ENCODE peak calls at places on chromosomes 13 and 19, in four cellular contexts. E is transverse colon, Q is lower leg skin, A is fibroblast of lung. U is an unnamed sample.

GRCh38 chr13:105414639-105415038 is 1120.8 kb downstream of the EFNB2 start:
- DNase-seq in E (no peak), Q (no peak), A (no peak), U (no peak)

GRCh38 chr19:38062959-38063786 is 156.2 kb downstream of the SIPA1L3 start:
- DNase-seq in Q (no peak), A (peak), E (no peak), U (no peak)

GRCh38 chr19:43786665-43787064 is 5.9 kb upstream of the KCNN4 start:
- DNase-seq in Q (no peak), A (no peak), E (no peak), U (no peak)

GRCh38 chr19:42132030-42132628 is at the start of gene POU2F2:
- DNase-seq in Q (no peak), E (peak), A (no peak), U (peak)

GRCh38 chr13:83515267-83515666 is 367.0 kb downstream of the SLITRK1 start:
- DNase-seq in E (no peak), A (peak), Q (no peak), U (no peak)

GRCh38 chr13:74866151-74866550 is 615.8 kb downstream of the TBC1D4 start:
- DNase-seq in A (no peak), E (no peak), Q (no peak), U (no peak)

GRCh38 chr19:54893406-54893805 is 12.5 kb upstream of the NCR1 start:
- DNase-seq in Q (no peak), E (no peak), A (no peak), U (no peak)

GRCh38 chr19:4086336-4086953 is 19.7 kb upstream of the ZBTB7A start:
- DNase-seq in A (no peak), Q (no peak), E (peak), U (no peak)

GRCh38 chr13:19058566-19058965 is 123.1 kb downstream of the TUBA3C start:
- DNase-seq in E (no peak), A (no peak), Q (no peak), U (no peak)

GRCh38 chr13:31044658-31045620 is 112.5 kb downstream of the TEX26 start:
- DNase-seq in E (no peak), Q (no peak), A (no peak), U (no peak)
- TF ChIP-seq CTCF in E (no peak), Q (no peak), A (no peak), U (peak)

DNA sequence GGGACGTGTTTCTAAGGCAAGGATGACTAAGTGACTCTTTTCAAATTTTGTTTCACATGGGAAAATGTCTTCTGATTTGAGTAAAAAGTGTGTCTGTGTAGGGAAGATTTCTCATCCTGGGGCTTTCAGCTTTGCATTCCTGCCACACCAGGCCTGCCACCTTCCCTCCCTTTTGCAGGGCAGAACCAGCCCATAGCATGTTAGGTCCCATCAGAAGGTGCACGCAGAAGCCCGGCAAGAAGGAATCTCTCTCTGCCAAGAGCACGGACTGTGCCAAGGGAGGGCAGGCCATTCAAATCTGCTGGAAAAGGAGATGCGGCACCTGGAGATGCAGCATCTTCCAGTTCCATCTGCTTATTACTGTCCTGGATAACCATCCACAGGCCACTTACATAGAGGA is 212.0 kb downstream of the SLC7A1 start:
- DNase-seq in A (no peak), E (no peak), Q (no peak), U (no peak)
- TF ChIP-seq CTCF in A (no peak), E (no peak), Q (no peak), U (no peak)

DNA sequence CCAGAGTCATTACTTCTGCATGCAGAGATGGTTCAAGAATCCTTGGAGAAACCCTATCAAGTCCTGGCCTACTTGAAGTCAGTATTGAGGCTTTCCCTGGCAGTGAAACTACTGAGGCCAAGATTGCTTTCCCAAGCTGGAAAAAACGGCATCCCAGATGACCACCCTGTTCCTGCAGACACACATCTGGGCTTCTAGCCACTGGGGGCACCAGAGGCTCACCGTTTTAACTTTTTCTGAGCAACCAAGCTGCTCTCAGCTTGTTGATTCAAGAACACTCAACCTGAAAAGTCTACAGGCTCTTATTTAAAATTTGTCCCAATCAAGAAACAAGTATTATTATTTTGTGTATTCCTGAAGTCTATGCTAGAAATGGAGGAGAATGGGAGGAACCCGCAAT is 66.6 kb downstream of the SPRYD7 start:
- DNase-seq in E (no peak), Q (no peak), A (peak), U (no peak)
- TF ChIP-seq CTCF in E (no peak), Q (no peak), A (peak), U (no peak)

DNA sequence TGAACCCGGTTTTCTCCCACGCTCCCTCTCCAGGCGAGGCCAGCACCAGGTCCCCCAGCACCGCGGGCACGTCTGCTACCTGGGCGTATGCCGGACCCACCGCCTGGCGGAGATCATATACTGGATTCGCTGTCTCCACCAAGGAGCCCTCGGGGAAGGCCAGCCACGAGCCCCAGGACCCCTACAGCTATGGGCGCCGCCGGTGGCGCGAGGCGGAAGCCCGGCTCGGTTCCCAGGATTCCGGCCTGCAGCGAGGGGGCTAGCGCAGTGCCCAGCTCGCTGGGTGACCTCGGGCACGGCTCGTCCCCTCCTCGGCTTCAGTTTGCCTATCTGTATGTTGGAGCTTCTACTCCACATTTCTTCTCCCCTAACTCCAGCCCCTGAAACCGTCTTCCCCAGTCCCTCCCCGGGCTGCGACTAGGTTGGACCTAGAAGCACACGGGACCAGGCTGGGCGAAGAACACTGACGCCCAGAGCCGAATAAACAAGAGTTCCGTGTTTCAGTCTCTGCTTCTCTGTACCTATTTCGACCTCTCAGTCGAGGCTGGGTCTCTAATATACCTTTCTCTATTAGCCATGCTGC is 752 bp upstream of the CPT1C start:
- DNase-seq in E (no peak), A (no peak), Q (no peak), U (no peak)
- TF ChIP-seq CTCF in E (peak), A (no peak), Q (no peak), U (peak)